ENCODE peak calls at places on chromosomes 7 and 10, in seven cellular contexts. X, M, C, L, P, G and I are unnamed samples.

GRCh38 chr10:31833753-31834152 is 94.9 kb downstream of the ARHGAP12 start:
- DNase-seq in X (no peak), M (no peak), C (no peak), L (no peak), P (no peak), G (no peak), I (no peak)

GRCh38 chr7:24932815-24933214 is 47.2 kb downstream of the OSBPL3 start:
- DNase-seq in X (no peak), M (no peak), C (no peak), L (no peak), P (no peak), G (no peak), I (no peak)

GRCh38 chr10:124521429-124521871 is 59.8 kb downstream of the LHPP start:
- DNase-seq in X (peak), M (no peak), C (no peak), L (no peak), P (no peak), G (no peak), I (no peak)

GRCh38 chr10:7409045-7409731 is 1.6 kb downstream of the SFMBT2 start:
- DNase-seq in X (no peak), M (peak), C (no peak), L (no peak), P (peak), G (peak), I (peak)

GRCh38 chr7:39085590-39086049 is 107.9 kb downstream of the POU6F2 start:
- DNase-seq in X (no peak), M (no peak), C (no peak), L (no peak), P (no peak), G (no peak), I (no peak)

GRCh38 chr10:8159628-8160165 is 105.2 kb downstream of the GATA3 start:
- DNase-seq in X (no peak), M (peak), C (no peak), L (no peak), P (no peak), G (no peak), I (no peak)

GRCh38 chr10:108791794-108792474 is 1131.4 kb downstream of the XPNPEP1 start:
- DNase-seq in X (no peak), M (peak), C (no peak), L (peak), P (no peak), G (no peak), I (no peak)

GRCh38 chr10:113047963-113048781 is 98.1 kb downstream of the TCF7L2 start:
- DNase-seq in X (no peak), M (no peak), C (no peak), L (no peak), P (no peak), G (no peak), I (no peak)

GRCh38 chr10:123729523-123729922 is 63.4 kb downstream of the GPR26 start:
- DNase-seq in X (no peak), M (no peak), C (no peak), L (no peak), P (no peak), G (no peak), I (no peak)

GRCh38 chr10:99536400-99537254 is 3.9 kb downstream of the NKX2-3 start:
- DNase-seq in X (no peak), M (no peak), C (no peak), L (no peak), P (no peak), G (no peak), I (no peak)

GRCh38 chr7:102424129-102424551 is 9.2 kb upstream of the ORAI2 start:
- DNase-seq in X (no peak), M (no peak), C (no peak), L (no peak), P (no peak), G (no peak), I (peak)

GRCh38 chr7:138226001-138226476 is 149.8 kb downstream of the AKR1D1 start:
- DNase-seq in X (no peak), M (peak), C (no peak), L (no peak), P (no peak), G (no peak), I (no peak)

GRCh38 chr10:127736915-127737562 is at the start of gene FOXI2:
- DNase-seq in X (no peak), M (no peak), C (no peak), L (no peak), P (peak), G (no peak), I (no peak)

GRCh38 chr7:7351832-7352231 is 169.5 kb downstream of the C1GALT1 start:
- DNase-seq in X (no peak), M (no peak), C (no peak), L (no peak), P (no peak), G (no peak), I (no peak)
- TF ChIP-seq CTCF in X (no peak), M (no peak), C (no peak), L (no peak), P (no peak), G (no peak), I (no peak)

DNA sequence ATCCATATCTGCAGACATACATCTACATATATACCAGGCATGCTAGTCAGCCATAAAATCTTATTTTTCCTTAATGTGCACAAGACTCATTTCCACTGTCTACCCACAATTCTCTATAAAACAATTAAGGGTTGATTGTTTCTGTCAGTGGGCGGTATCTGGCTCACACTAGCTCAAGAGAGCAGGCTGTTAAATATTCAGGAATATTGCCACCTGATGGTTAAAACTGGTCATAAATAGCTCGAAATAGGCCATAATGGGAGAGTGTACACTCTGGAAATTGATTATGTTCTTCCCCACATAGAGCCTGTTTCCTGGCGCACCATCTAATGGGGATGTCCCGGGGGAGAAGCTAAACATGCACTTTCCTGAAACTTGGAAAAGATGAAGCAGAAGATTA is 620.6 kb upstream of the ANKRD30A start:
- DNase-seq in X (no peak), M (peak), C (no peak), L (no peak), P (no peak), G (no peak), I (no peak)
- TF ChIP-seq CTCF in X (no peak), M (peak), C (no peak), L (no peak), P (no peak), G (no peak), I (no peak)

DNA sequence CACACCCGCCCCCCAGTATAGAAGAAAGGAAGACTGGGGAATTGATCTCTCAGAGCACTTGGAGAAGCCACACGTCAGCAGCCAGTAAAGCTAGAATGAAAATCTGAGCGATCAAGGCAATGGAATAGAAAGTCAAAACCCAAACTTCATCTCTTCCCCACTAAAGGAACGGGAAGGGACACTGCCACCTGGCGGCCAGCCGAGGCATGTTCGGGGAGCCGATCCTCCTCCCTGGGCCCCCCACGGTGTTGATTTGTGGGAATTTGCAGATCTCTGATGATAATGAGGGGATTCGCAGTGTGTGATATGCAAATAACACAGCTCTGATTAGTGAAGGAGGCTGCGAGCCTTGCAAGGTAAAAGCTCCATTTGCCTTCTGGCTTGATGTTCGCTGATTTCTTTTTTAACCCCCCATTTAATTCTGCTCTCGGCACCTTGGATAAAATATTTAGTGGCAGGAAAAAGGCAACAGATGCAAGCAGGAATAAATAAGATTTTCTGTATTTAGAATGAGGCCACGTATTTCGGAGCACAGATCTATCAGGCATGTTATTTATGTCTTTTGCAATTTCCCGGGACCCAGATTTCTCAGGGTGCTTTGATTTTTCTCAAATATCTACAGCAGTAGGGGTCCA is 258.6 kb downstream of the PAXIP1 start:
- DNase-seq in X (peak), M (peak), C (no peak), L (no peak), P (peak), G (peak), I (peak)
- TF ChIP-seq CTCF in X (peak), M (peak), C (peak), L (peak), P (peak), G (peak), I (peak)

DNA sequence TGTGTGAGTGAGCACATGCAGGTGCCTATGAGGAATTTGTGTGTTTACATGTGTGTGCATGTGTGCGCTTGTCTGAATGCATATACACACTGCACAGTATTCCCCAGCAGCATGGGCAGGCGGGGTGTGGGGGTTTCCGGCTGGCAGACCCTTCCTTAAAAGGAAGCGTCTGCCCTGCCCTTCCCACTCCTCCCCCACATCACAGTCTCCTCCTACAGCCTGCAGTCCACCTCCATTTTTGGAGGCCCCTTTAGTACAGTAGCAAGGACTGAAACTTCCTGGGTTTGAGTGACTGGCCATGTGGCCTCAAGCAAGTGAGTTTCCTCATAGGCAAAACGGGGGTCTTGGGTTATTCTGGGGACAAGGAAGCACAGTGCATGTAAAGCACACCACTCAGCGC is 62.1 kb upstream of the COL13A1 start:
- DNase-seq in X (no peak), M (no peak), C (no peak), L (no peak), P (no peak), G (no peak), I (no peak)
- TF ChIP-seq CTCF in X (no peak), M (no peak), C (no peak), L (no peak), P (no peak), G (no peak), I (no peak)

GRCh38 chr7:13028731-13029099 is 341.3 kb downstream of the ARL4A start:
- DNase-seq in X (no peak), M (no peak), C (no peak), L (no peak), P (no peak), G (no peak), I (no peak)

GRCh38 chr7:13034693-13035092 is 347.3 kb downstream of the ARL4A start:
- DNase-seq in X (no peak), M (no peak), C (no peak), L (no peak), P (no peak), G (no peak), I (no peak)

GRCh38 chr7:13032524-13032923 is 345.1 kb downstream of the ARL4A start:
- DNase-seq in X (no peak), M (no peak), C (no peak), L (no peak), P (no peak), G (no peak), I (no peak)

GRCh38 chr7:13028036-13028730 is 340.8 kb downstream of the ARL4A start:
- DNase-seq in X (no peak), M (no peak), C (no peak), L (no peak), P (no peak), G (no peak), I (no peak)

DNA sequence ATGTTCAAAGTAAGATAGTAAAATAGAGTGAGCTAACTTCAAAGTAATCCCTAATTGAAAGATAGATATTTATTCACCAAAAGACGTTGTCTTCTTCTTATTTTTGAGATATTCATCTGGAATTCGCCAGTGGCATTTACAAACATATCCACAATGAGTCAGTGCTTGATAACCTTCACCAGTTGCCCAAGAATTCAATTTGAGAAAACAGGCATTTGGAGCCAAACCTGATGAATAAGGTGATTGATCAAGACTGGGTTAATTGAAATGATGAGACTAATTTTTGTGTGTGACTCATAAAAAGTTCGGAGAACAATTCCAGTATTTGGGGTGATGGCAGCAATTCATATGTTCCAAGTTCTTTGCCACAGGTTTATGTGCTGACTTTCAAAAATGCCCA is 344.0 kb downstream of the ARL4A start:
- DNase-seq in X (no peak), M (peak), C (no peak), L (no peak), P (no peak), G (no peak), I (no peak)
- TF ChIP-seq CTCF in X (no peak), M (no peak), C (no peak), L (no peak), P (no peak), G (no peak), I (no peak)

GRCh38 chr7:43511029-43511428 is 71.9 kb upstream of the STK17A start:
- DNase-seq in X (no peak), M (peak), C (no peak), L (no peak), P (peak), G (no peak), I (no peak)
- TF ChIP-seq CTCF in X (no peak), M (peak), C (no peak), L (no peak), P (peak), G (no peak), I (no peak)

DNA sequence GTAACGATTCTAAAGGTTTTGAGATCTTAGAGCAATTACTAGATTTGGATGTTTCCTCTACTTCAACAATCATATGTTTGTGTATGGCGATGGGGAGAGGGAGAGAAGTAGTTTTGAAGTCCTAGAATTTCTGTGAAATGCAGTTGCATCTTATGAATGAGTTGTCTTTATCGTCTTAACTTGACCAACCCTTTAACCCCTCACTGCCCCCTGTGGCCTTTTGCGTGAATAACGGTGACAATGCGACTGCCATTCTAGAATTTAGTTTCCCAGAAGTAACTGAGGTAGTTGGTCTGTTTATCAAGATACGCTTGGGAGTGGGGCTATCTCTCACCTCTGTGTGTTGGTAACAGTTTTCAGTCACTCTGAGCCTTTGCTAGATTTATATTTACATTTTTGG is 204.6 kb downstream of the HDAC9 start:
- DNase-seq in X (no peak), M (peak), C (no peak), L (no peak), P (peak), G (peak), I (no peak)
- TF ChIP-seq CTCF in X (no peak), M (peak), C (no peak), L (no peak), P (peak), G (no peak), I (no peak)

GRCh38 chr10:131852823-131853609 is 47.8 kb upstream of the PPP2R2D start:
- DNase-seq in X (no peak), M (no peak), C (no peak), L (no peak), P (no peak), G (no peak), I (no peak)
- TF ChIP-seq CTCF in X (no peak), M (no peak), C (no peak), L (no peak), P (no peak), G (no peak), I (no peak)

GRCh38 chr10:96645191-96645721 is 58.4 kb upstream of the TM9SF3 start:
- DNase-seq in X (no peak), M (no peak), C (no peak), L (peak), P (no peak), G (peak), I (no peak)

GRCh38 chr10:96642530-96642929 is 55.7 kb upstream of the TM9SF3 start:
- DNase-seq in X (no peak), M (no peak), C (no peak), L (no peak), P (no peak), G (no peak), I (no peak)

GRCh38 chr10:96641896-96642295 is 55.1 kb upstream of the TM9SF3 start:
- DNase-seq in X (peak), M (no peak), C (no peak), L (no peak), P (no peak), G (no peak), I (no peak)

GRCh38 chr10:96642973-96643372 is 56.2 kb upstream of the TM9SF3 start:
- DNase-seq in X (peak), M (peak), C (peak), L (peak), P (peak), G (peak), I (peak)

GRCh38 chr10:96643920-96644319 is 57.1 kb upstream of the TM9SF3 start:
- DNase-seq in X (no peak), M (no peak), C (no peak), L (no peak), P (no peak), G (no peak), I (no peak)
- TF ChIP-seq CTCF in X (no peak), M (no peak), C (no peak), L (no peak), P (no peak), G (no peak), I (no peak)

GRCh38 chr10:110670335-110670734 is 26.2 kb downstream of the RBM20 start:
- DNase-seq in X (no peak), M (no peak), C (no peak), L (no peak), P (no peak), G (no peak), I (no peak)
- TF ChIP-seq CTCF in X (no peak), M (no peak), C (no peak), L (no peak), P (no peak), G (no peak), I (no peak)